ENCODE peak calls at places on chromosomes 1 and 21, in seven cellular contexts. E is HCT116; O is Peyer's patch; F is CD4-positive, alpha-beta T cell; R is AG04450; A is spleen; C is PC-9. T is an unnamed sample. For H3K27me3, the result is how much of the 10 kb centered on the place peaks cover.

GRCh38 chr1:24570265-24571125 is 14.6 kb downstream of the NCMAP start:
- DNase-seq in C (no peak), F (no peak), E (no peak), A (no peak), R (no peak), O (no peak), T (no peak)

GRCh38 chr1:214657299-214657698 is 54.3 kb downstream of the CENPF start:
- DNase-seq in O (no peak), E (no peak), A (no peak), R (no peak), C (no peak), F (no peak), T (no peak)

GRCh38 chr21:45559216-45560105 is 17.2 kb upstream of the SLC19A1 start:
- DNase-seq in A (peak), C (no peak), O (peak), F (no peak), E (no peak), R (no peak), T (no peak)

GRCh38 chr1:44696789-44697188 is 22.3 kb downstream of the ARMH1 start:
- DNase-seq in E (no peak), F (peak), C (no peak), A (peak), R (no peak), O (peak), T (no peak)

GRCh38 chr1:53663525-53664300 is 75.3 kb downstream of the GLIS1 start:
- DNase-seq in F (no peak), E (no peak), A (peak), O (no peak), C (no peak), R (no peak), T (no peak)

GRCh38 chr21:39667353-39667891 is 54.7 kb downstream of the B3GALT5 start:
- DNase-seq in R (no peak), F (no peak), C (no peak), O (no peak), A (no peak), E (no peak), T (no peak)

GRCh38 chr1:35539073-35539823 is 18.0 kb downstream of the KIAA0319L start:
- DNase-seq in E (no peak), A (no peak), C (peak), R (no peak), F (no peak), O (no peak), T (no peak)

GRCh38 chr1:11501491-11501897 is 22.5 kb downstream of the DISP3 start:
- DNase-seq in O (no peak), E (no peak), C (no peak), F (no peak), A (peak), R (no peak), T (no peak)

GRCh38 chr1:4485398-4485797 is 169.0 kb upstream of the AJAP1 start:
- DNase-seq in F (no peak), R (no peak), E (no peak), A (no peak), C (no peak), O (no peak), T (no peak)

GRCh38 chr1:244601336-244601735 is 51.6 kb upstream of the DESI2 start:
- DNase-seq in A (no peak), C (no peak), O (no peak), R (no peak), F (no peak), E (no peak), T (no peak)

GRCh38 chr1:233614743-233615521 is 1.0 kb downstream of the KCNK1 start:
- DNase-seq in O (peak), A (no peak), C (peak), R (no peak), E (no peak), F (no peak), T (no peak)

GRCh38 chr1:167805041-167805556 is 83.3 kb downstream of the MPZL1 start:
- DNase-seq in R (no peak), O (no peak), F (no peak), A (no peak), C (no peak), E (no peak), T (no peak)

GRCh38 chr1:115306146-115306545 is 31.9 kb downstream of the NGF start:
- DNase-seq in O (no peak), C (no peak), R (no peak), A (no peak), E (no peak), F (no peak), T (no peak)

GRCh38 chr1:234617986-234618725 is 8.2 kb upstream of the IRF2BP2 start:
- DNase-seq in C (no peak), A (no peak), O (no peak), F (no peak), E (no peak), R (no peak), T (no peak)

GRCh38 chr1:198620951-198621824 is 17.7 kb upstream of the PTPRC start:
- DNase-seq in O (peak), R (no peak), F (peak), C (no peak), A (peak), E (no peak), T (peak)

GRCh38 chr1:31672988-31673387 is 28.3 kb upstream of the PEF1 start:
- DNase-seq in R (no peak), C (no peak), E (no peak), O (no peak), F (no peak), A (no peak), T (no peak)

GRCh38 chr1:61301824-61302652 is 219.7 kb downstream of the NFIA start:
- DNase-seq in R (peak), F (no peak), C (no peak), A (no peak), O (no peak), E (no peak), T (no peak)

GRCh38 chr1:10082785-10083479 is 50.2 kb downstream of the UBE4B start:
- DNase-seq in E (no peak), R (no peak), F (no peak), O (no peak), A (no peak), C (no peak), T (no peak)

GRCh38 chr1:56644941-56645662 is at the start of gene PRKAA2:
- DNase-seq in F (no peak), E (no peak), C (no peak), R (no peak), A (peak), O (peak), T (no peak)

GRCh38 chr1:1163538-1164070 is 10.1 kb upstream of the TTLL10 start:
- DNase-seq in E (no peak), O (no peak), A (no peak), R (no peak), F (no peak), C (peak), T (no peak)

GRCh38 chr1:1307261-1307907 is 346 bp downstream of the ACAP3 start:
- DNase-seq in E (no peak), F (no peak), R (no peak), O (no peak), A (peak), C (no peak), T (no peak)

GRCh38 chr1:184648160-184648855 is 106.3 kb downstream of the EDEM3 start:
- DNase-seq in C (no peak), F (no peak), O (no peak), E (no peak), A (no peak), R (no peak), T (no peak)

GRCh38 chr1:203569490-203570318 is 56.9 kb upstream of the ATP2B4 start:
- DNase-seq in F (no peak), A (peak), O (no peak), C (peak), R (no peak), E (no peak), T (peak)

GRCh38 chr1:184945678-184946412 is 28.5 kb downstream of the NIBAN1 start:
- DNase-seq in E (no peak), A (no peak), C (no peak), R (no peak), F (no peak), O (no peak), T (no peak)

GRCh38 chr1:218377143-218377660 is 32.1 kb downstream of the TGFB2 start:
- DNase-seq in R (peak), A (no peak), C (peak), E (peak), O (no peak), F (peak), T (peak)

GRCh38 chr1:15678578-15678977 is 5.5 kb upstream of the PLEKHM2 start:
- DNase-seq in O (no peak), E (peak), R (peak), C (peak), F (no peak), A (no peak), T (peak)

GRCh38 chr1:204924013-204924759 is 53.5 kb downstream of the NFASC start:
- DNase-seq in O (no peak), R (no peak), C (peak), E (no peak), A (no peak), F (no peak), T (peak)

GRCh38 chr1:229326601-229327000 is 16.2 kb downstream of the CCSAP start:
- DNase-seq in F (no peak), O (no peak), A (no peak), C (no peak), E (no peak), R (no peak), T (no peak)

DNA sequence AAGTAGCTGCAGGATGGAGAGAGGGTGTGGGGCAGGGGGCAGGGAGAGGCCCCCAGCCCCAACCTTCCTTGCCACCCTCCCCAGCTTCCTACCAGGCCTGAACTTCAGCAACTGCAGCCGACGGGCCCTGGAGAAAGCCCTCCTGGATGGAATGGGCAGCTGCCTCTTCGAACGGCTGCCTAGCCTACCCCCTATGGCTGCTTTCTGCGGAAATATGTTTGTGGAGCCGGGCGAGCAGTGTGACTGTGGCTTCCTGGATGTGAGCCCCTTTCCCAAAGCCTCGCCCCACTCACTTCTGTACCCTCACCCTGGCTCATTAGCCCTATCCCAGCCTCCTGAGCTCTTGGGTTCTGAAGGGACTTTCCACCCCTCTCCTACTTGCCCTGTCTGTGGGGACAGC is 6.0 kb downstream of the ADAM15 start:
- DNase-seq in E (no peak), F (no peak), O (no peak), R (no peak), A (no peak), C (no peak), T (no peak)
- H3K27me3 ChIP-seq in E (under half), F (under half), O (under half), R (under half), A (under half), C (under half), T (under half)

GRCh38 chr1:46478721-46479485 is 10.7 kb upstream of the DMBX1 start:
- DNase-seq in C (no peak), E (no peak), A (peak), O (no peak), R (no peak), F (no peak), T (no peak)
- H3K27me3 ChIP-seq in C (under half), E (under half), A (under half), O (under half), R (half or more), F (under half), T (half or more)

DNA sequence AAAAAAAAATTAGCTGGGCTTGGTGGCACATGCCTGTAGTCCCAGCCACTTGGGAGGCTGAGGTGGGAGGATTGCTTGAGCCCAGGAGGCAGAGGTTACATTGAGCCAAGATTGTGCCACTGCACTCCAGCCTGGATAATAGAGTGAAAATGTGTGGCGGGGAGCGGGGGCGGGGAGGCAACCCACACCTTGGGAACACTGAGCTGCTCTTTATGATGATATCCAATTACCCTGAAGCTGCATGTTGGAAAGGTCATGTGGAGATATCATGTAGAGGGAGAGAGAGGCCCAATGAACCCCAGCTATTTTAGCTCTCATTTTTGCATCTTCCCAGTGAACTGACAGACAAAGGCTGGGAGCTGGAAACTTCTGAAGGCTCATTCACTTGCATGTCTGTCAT is 48.3 kb upstream of the ZNF648 start:
- DNase-seq in R (no peak), F (no peak), O (no peak), C (no peak), A (no peak), E (no peak), T (no peak)
- H3K27me3 ChIP-seq in R (under half), F (under half), O (under half), C (under half), A (under half), E (under half), T (under half)

DNA sequence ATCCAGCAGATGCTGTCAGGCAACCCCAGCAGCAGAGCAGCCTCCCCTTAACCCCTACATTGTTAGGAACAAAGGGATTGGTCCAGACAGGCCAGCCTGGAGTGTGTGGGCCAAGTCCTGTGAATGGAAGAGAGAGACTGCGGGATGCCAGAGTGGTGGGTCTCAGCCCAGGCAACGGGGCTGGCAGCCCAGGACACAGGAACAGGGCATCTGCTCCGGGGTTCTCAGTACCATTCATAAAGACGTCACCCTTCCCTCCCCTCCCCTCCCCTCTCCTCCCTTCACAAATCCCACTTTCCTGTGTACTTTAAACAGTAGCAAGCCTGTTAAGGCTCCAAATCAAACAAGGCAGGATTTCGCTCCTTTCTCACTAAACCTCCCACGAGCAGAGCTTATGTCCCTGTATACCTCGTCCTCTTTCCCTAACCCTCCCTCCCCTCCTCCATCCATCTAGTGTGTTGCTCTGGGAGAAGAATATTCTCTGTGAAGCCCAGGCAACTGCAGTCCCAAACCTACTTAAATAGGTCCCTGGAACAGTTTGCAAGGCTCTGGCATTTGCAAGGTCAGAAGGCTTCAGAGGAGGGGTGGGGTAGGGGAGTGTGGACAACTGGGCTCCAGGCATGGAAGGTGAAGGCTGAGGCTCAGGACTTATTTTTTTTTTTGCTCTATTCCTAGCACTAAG is 4.2 kb upstream of the PLXNA2 start:
- DNase-seq in E (no peak), R (no peak), C (no peak), A (no peak), F (no peak), O (no peak), T (no peak)
- H3K27me3 ChIP-seq in E (half or more), R (under half), C (under half), A (under half), F (under half), O (under half), T (under half)